ENCODE peak calls at places on chromosomes 2 and 18, in seven cellular contexts. One of them, this sample, is unnamed.

GRCh38 chr2:174400853-174401252 is 5.3 kb downstream of the SCRN3 start:
- DNase-seq in stimulated activated CD4-positive, alpha-beta T cell treated with anti-CD3 and anti-CD28 coated beads, Interleukin-12 subunit alpha, Interleukin-12 subunit beta, amount 100 ng/mL, for 48 hours: no peak
- DNase-seq in D341Med: no peak
- DNase-seq in NCI-H510A: no peak
- DNase-seq in NCI-H1417: no peak
- DNase-seq in T-helper 9 cell: no peak
- DNase-seq in adrenal gland: no peak
- DNase-seq in this sample: no peak

GRCh38 chr18:52343138-52343537 is 3.1 kb downstream of the DCC start:
- DNase-seq in stimulated activated CD4-positive, alpha-beta T cell treated with anti-CD3 and anti-CD28 coated beads, Interleukin-12 subunit alpha, Interleukin-12 subunit beta, amount 100 ng/mL, for 48 hours: no peak
- DNase-seq in D341Med: peak
- DNase-seq in NCI-H510A: no peak
- DNase-seq in NCI-H1417: no peak
- DNase-seq in T-helper 9 cell: no peak
- DNase-seq in adrenal gland: no peak
- DNase-seq in this sample: no peak

GRCh38 chr2:206176128-206176527 is 16.4 kb downstream of the EEF1B2 start:
- DNase-seq in stimulated activated CD4-positive, alpha-beta T cell treated with anti-CD3 and anti-CD28 coated beads, Interleukin-12 subunit alpha, Interleukin-12 subunit beta, amount 100 ng/mL, for 48 hours: no peak
- DNase-seq in D341Med: no peak
- DNase-seq in NCI-H510A: no peak
- DNase-seq in NCI-H1417: no peak
- DNase-seq in T-helper 9 cell: no peak
- DNase-seq in adrenal gland: no peak
- DNase-seq in this sample: no peak

GRCh38 chr2:200851398-200852248 is 12.8 kb downstream of the CLK1 start:
- DNase-seq in stimulated activated CD4-positive, alpha-beta T cell treated with anti-CD3 and anti-CD28 coated beads, Interleukin-12 subunit alpha, Interleukin-12 subunit beta, amount 100 ng/mL, for 48 hours: no peak
- DNase-seq in D341Med: no peak
- DNase-seq in NCI-H510A: no peak
- DNase-seq in NCI-H1417: no peak
- DNase-seq in T-helper 9 cell: no peak
- DNase-seq in adrenal gland: no peak
- DNase-seq in this sample: no peak

GRCh38 chr2:144048631-144049060 is 471.3 kb downstream of the ZEB2 start:
- DNase-seq in stimulated activated CD4-positive, alpha-beta T cell treated with anti-CD3 and anti-CD28 coated beads, Interleukin-12 subunit alpha, Interleukin-12 subunit beta, amount 100 ng/mL, for 48 hours: no peak
- DNase-seq in D341Med: no peak
- DNase-seq in NCI-H510A: no peak
- DNase-seq in NCI-H1417: no peak
- DNase-seq in T-helper 9 cell: no peak
- DNase-seq in adrenal gland: no peak
- DNase-seq in this sample: no peak

GRCh38 chr2:129011466-129012061 is 692.9 kb upstream of the HS6ST1 start:
- DNase-seq in stimulated activated CD4-positive, alpha-beta T cell treated with anti-CD3 and anti-CD28 coated beads, Interleukin-12 subunit alpha, Interleukin-12 subunit beta, amount 100 ng/mL, for 48 hours: no peak
- DNase-seq in D341Med: no peak
- DNase-seq in NCI-H510A: no peak
- DNase-seq in NCI-H1417: no peak
- DNase-seq in T-helper 9 cell: no peak
- DNase-seq in adrenal gland: no peak
- DNase-seq in this sample: no peak

GRCh38 chr2:236663267-236663666 is 93.6 kb downstream of the ACKR3 start:
- DNase-seq in stimulated activated CD4-positive, alpha-beta T cell treated with anti-CD3 and anti-CD28 coated beads, Interleukin-12 subunit alpha, Interleukin-12 subunit beta, amount 100 ng/mL, for 48 hours: no peak
- DNase-seq in D341Med: no peak
- DNase-seq in NCI-H510A: no peak
- DNase-seq in NCI-H1417: no peak
- DNase-seq in T-helper 9 cell: no peak
- DNase-seq in adrenal gland: peak
- DNase-seq in this sample: no peak

GRCh38 chr2:102191501-102191900 is 4.7 kb downstream of the IL1RL2 start:
- DNase-seq in stimulated activated CD4-positive, alpha-beta T cell treated with anti-CD3 and anti-CD28 coated beads, Interleukin-12 subunit alpha, Interleukin-12 subunit beta, amount 100 ng/mL, for 48 hours: no peak
- DNase-seq in D341Med: no peak
- DNase-seq in NCI-H510A: no peak
- DNase-seq in NCI-H1417: no peak
- DNase-seq in T-helper 9 cell: no peak
- DNase-seq in adrenal gland: no peak
- DNase-seq in this sample: no peak

GRCh38 chr18:25345432-25345831 is 6.5 kb downstream of the ZNF521 start:
- DNase-seq in stimulated activated CD4-positive, alpha-beta T cell treated with anti-CD3 and anti-CD28 coated beads, Interleukin-12 subunit alpha, Interleukin-12 subunit beta, amount 100 ng/mL, for 48 hours: no peak
- DNase-seq in D341Med: no peak
- DNase-seq in NCI-H510A: no peak
- DNase-seq in NCI-H1417: peak
- DNase-seq in T-helper 9 cell: no peak
- DNase-seq in adrenal gland: no peak
- DNase-seq in this sample: no peak

GRCh38 chr2:169480079-169480465 is 778 bp downstream of the BBS5 start:
- DNase-seq in stimulated activated CD4-positive, alpha-beta T cell treated with anti-CD3 and anti-CD28 coated beads, Interleukin-12 subunit alpha, Interleukin-12 subunit beta, amount 100 ng/mL, for 48 hours: no peak
- DNase-seq in D341Med: no peak
- DNase-seq in NCI-H510A: no peak
- DNase-seq in NCI-H1417: no peak
- DNase-seq in T-helper 9 cell: no peak
- DNase-seq in adrenal gland: no peak
- DNase-seq in this sample: no peak

This sample was measured in NCI-H2107.